ENCODE peak calls at places on chromosomes 4 and X, in six cellular contexts. B is GM23248, A is neural progenitor cell, Z is fibroblast of lung, K is HepG2, E is hepatocyte. R is an unnamed sample.
A peak's percentile ranks its signal among the peaks of the same experiment; 100 is the strongest.

GRCh38 chrX:136168929-136169735 is 21.8 kb downstream of the FHL1 start:
- DNase-seq in E (peak; percentile 66), K (no peak), B (peak; percentile 86), A (peak; percentile 84), Z (peak; percentile 91), R (no peak)

GRCh38 chr4:167622481-167623240 is 388.4 kb upstream of the SPOCK3 start:
- DNase-seq in E (peak; percentile 82), Z (peak; percentile 20), A (peak; percentile 81), K (peak; percentile 10), B (peak; percentile 59), R (peak; percentile 57)

GRCh38 chrX:40683245-40683644 is 35.9 kb upstream of the CXorf38 start:
- DNase-seq in A (no peak), B (peak; percentile 1), E (no peak), Z (peak; percentile 6), K (no peak), R (no peak)

GRCh38 chr4:16082424-16083216 is 1.2 kb downstream of the PROM1 start:
- DNase-seq in E (peak; percentile 73), Z (peak; percentile 46), A (peak; percentile 95), B (peak; percentile 25), K (peak; percentile 39), R (no peak)

GRCh38 chr4:20422398-20422797 is 170.7 kb downstream of the SLIT2 start:
- DNase-seq in K (peak; percentile 25), E (peak; percentile 71), A (peak; percentile 71), Z (peak; percentile 42), B (peak; percentile 70), R (peak; percentile 44)

GRCh38 chr4:159520074-159520473 is 417.2 kb downstream of the RAPGEF2 start:
- DNase-seq in B (no peak), K (no peak), E (no peak), Z (no peak), A (no peak), R (no peak)

GRCh38 chrX:11557120-11557519 is 108.6 kb downstream of the ARHGAP6 start:
- DNase-seq in K (no peak), E (no peak), Z (peak; percentile 69), A (no peak), B (peak; percentile 77), R (no peak)

GRCh38 chr4:101183658-101184373 is 163.5 kb downstream of the PPP3CA start:
- DNase-seq in E (no peak), B (peak; percentile 39), Z (peak; percentile 53), A (no peak), K (no peak), R (no peak)

GRCh38 chr4:44162538-44163270 is 285.9 kb downstream of the KCTD8 start:
- DNase-seq in A (no peak), B (no peak), Z (peak; percentile 27), E (peak; percentile 35), K (no peak), R (no peak)

GRCh38 chr4:145177906-145178538 is 2.4 kb downstream of the OTUD4 start:
- DNase-seq in E (peak; percentile 10), K (peak; percentile 71), A (no peak), Z (peak; percentile 47), B (peak; percentile 58), R (no peak)
- H4K20me1 ChIP-seq in E (peaks cover 26% of the 10 kb centered on the region), K (peaks cover 20% of the 10 kb centered on the region), A (peaks cover 52% of the 10 kb centered on the region), Z (no peaks in the 10 kb centered on the region), B (peaks cover 4% of the 10 kb centered on the region), R (no peaks in the 10 kb centered on the region)

DNA sequence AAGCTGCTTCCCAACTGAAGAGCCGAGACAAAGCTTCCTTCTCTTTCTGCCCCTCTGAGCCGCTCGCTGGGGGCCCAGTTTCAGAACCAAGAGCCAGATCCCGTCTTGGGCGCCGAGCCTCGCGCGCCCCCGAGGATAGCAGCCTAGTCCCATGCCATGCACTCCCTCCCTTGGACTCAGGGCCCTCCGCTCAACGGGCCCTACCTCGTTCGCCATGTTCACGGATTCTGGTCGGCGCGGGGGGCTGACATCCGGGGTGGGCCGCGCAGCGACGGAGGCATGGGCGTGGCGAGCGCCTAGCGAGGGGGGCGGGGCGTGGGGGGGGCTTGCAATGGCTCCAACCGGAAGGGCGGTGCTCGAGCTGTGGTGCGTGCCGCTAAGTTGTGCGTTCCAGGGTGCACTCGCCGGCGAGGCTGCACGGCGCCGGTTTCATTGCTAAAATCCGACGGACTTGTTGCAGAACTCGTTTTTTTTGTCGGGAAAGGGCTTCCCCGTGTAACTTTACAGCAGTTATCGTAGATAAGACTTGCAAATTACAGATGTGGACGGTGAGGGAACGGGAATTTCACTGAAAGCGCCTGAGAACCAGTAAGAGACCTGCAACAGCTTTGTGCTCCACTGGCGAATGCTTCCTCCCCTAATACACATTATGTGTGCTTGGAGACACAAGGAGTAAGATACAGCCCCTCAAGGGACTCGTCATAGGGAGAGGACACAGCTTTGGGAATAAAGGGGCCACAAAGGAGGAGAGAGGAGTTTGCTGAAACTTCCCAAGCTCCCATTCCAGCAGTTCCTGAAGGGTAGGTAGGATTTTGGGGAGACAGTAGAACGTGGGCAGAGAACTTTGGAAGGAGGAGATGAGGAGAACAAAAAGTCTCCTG is at the start of gene ADH5:
- DNase-seq in Z (peak; percentile 85), A (peak; percentile 92), K (peak; percentile 78), B (peak; percentile 94), E (peak; percentile 94), R (peak; percentile 75)
- H4K20me1 ChIP-seq in Z (no peaks in the 10 kb centered on the region), A (peaks cover 12% of the 10 kb centered on the region), K (peaks cover 17% of the 10 kb centered on the region), B (no peaks in the 10 kb centered on the region), E (peaks cover 9% of the 10 kb centered on the region), R (no peaks in the 10 kb centered on the region)

DNA sequence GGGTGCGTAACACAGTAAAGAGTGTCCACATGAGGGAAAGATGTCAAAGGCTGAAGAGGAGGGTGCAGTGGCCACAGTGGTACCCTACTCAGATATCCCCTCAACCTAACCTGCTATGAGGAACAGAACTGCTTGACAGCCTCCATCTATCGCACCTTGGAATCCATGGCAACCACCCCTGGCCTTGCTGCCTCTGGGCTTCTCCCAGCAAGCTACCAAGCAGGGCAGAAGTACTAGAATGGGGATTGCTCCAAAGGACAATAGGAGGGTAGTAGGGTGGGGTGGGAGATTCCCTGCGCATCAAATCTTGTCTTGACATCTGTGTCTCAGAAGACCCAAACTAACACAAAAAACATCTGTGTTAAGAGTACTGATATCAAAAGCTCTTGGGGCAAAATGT is 118.2 kb downstream of the FBXW7 start:
- DNase-seq in Z (no peak), K (no peak), E (no peak), A (peak; percentile 18), B (no peak), R (no peak)
- H4K20me1 ChIP-seq in Z (no peaks in the 10 kb centered on the region), K (no peaks in the 10 kb centered on the region), E (no peaks in the 10 kb centered on the region), A (peaks cover 11% of the 10 kb centered on the region), B (no peaks in the 10 kb centered on the region), R (no peaks in the 10 kb centered on the region)

GRCh38 chrX:75156537-75156945 is 458 bp upstream of the ABCB7 start:
- DNase-seq in E (peak; percentile 8), A (no peak), B (peak; percentile 44), Z (peak; percentile 17), K (no peak), R (no peak)

GRCh38 chrX:75155454-75155829 is 641 bp downstream of the ABCB7 start:
- DNase-seq in B (peak; percentile 50), Z (peak; percentile 6), K (no peak), A (no peak), E (no peak), R (peak; percentile 31)

GRCh38 chrX:75154871-75155270 is 1.2 kb downstream of the ABCB7 start:
- DNase-seq in K (no peak), B (no peak), Z (no peak), E (no peak), A (no peak), R (no peak)

GRCh38 chrX:75155830-75156525 is at the start of gene ABCB7:
- DNase-seq in B (peak; percentile 79), A (peak; percentile 82), E (peak; percentile 79), K (peak; percentile 65), Z (peak; percentile 76), R (peak; percentile 71)

GRCh38 chrX:75158054-75158453 is 2.0 kb upstream of the ABCB7 start:
- DNase-seq in Z (no peak), A (no peak), K (no peak), B (no peak), E (no peak), R (no peak)
- H4K20me1 ChIP-seq in Z (no peaks in the 10 kb centered on the region), A (no peaks in the 10 kb centered on the region), K (no peaks in the 10 kb centered on the region), B (no peaks in the 10 kb centered on the region), E (no peaks in the 10 kb centered on the region), R (no peaks in the 10 kb centered on the region)

R was measured in MM.1S.